ENCODE peak calls at places on chromosome 13, in four cellular contexts. One of them, this sample, is unnamed.

GRCh38 chr13:112821340-112822055 is 131.7 kb downstream of the ATP11A start:
- DNase-seq in HT1080: no peak
- DNase-seq in cerebellar nuclear complex: no peak
- DNase-seq in nucleus accumbens: no peak
- DNase-seq in this sample: no peak

GRCh38 chr13:52845334-52845761 is 3.1 kb downstream of the PCDH8 start:
- DNase-seq in cerebellar nuclear complex: no peak
- DNase-seq in HT1080: no peak
- DNase-seq in nucleus accumbens: no peak
- DNase-seq in this sample: no peak

GRCh38 chr13:71798723-71799122 is 68.3 kb downstream of the DACH1 start:
- DNase-seq in HT1080: no peak
- DNase-seq in nucleus accumbens: no peak
- DNase-seq in cerebellar nuclear complex: no peak
- DNase-seq in this sample: no peak

GRCh38 chr13:60482012-60482411 is 85.0 kb downstream of the TDRD3 start:
- DNase-seq in cerebellar nuclear complex: no peak
- DNase-seq in HT1080: no peak
- DNase-seq in nucleus accumbens: no peak
- DNase-seq in this sample: no peak

GRCh38 chr13:109694972-109695371 is 91.4 kb downstream of the IRS2 start:
- DNase-seq in HT1080: no peak
- DNase-seq in cerebellar nuclear complex: no peak
- DNase-seq in nucleus accumbens: no peak
- DNase-seq in this sample: no peak

GRCh38 chr13:63351533-63351932 is 1935.9 kb upstream of the PCDH20 start:
- DNase-seq in HT1080: peak; percentile 10
- DNase-seq in nucleus accumbens: no peak
- DNase-seq in cerebellar nuclear complex: no peak
- DNase-seq in this sample: no peak

GRCh38 chr13:41668130-41668757 is 210.9 kb downstream of the RGCC start:
- DNase-seq in nucleus accumbens: peak; percentile 77
- DNase-seq in HT1080: peak; percentile 86
- DNase-seq in cerebellar nuclear complex: peak; percentile 72
- DNase-seq in this sample: no peak

GRCh38 chr13:113809934-113810333 is 50.9 kb downstream of the TMEM255B start:
- DNase-seq in nucleus accumbens: no peak
- DNase-seq in HT1080: no peak
- DNase-seq in cerebellar nuclear complex: no peak
- DNase-seq in this sample: no peak

GRCh38 chr13:47298506-47298905 is 401.7 kb upstream of the HTR2A start:
- DNase-seq in nucleus accumbens: no peak
- DNase-seq in cerebellar nuclear complex: no peak
- DNase-seq in HT1080: peak; percentile 83
- DNase-seq in this sample: no peak

GRCh38 chr13:44508562-44509062 is 67.5 kb downstream of the TSC22D1 start:
- DNase-seq in nucleus accumbens: no peak
- DNase-seq in cerebellar nuclear complex: no peak
- DNase-seq in HT1080: no peak
- DNase-seq in this sample: no peak

GRCh38 chr13:20369886-20370361 is 137.8 kb upstream of the GJB6 start:
- DNase-seq in cerebellar nuclear complex: no peak
- DNase-seq in HT1080: no peak
- DNase-seq in nucleus accumbens: no peak
- DNase-seq in this sample: no peak

GRCh38 chr13:35648109-35648508 is 171.6 kb upstream of the MAB21L1 start:
- DNase-seq in cerebellar nuclear complex: no peak
- DNase-seq in nucleus accumbens: no peak
- DNase-seq in HT1080: no peak
- DNase-seq in this sample: no peak

GRCh38 chr13:40476175-40476958 is 190.1 kb downstream of the FOXO1 start:
- DNase-seq in HT1080: peak; percentile 28
- DNase-seq in cerebellar nuclear complex: no peak
- DNase-seq in nucleus accumbens: no peak
- DNase-seq in this sample: no peak

GRCh38 chr13:42246541-42246940 is 25.4 kb upstream of the AKAP11 start:
- DNase-seq in nucleus accumbens: peak; percentile 26
- DNase-seq in HT1080: no peak
- DNase-seq in cerebellar nuclear complex: no peak
- DNase-seq in this sample: no peak

GRCh38 chr13:111903143-111903542 is 163.8 kb upstream of the SOX1 start:
- DNase-seq in nucleus accumbens: no peak
- DNase-seq in cerebellar nuclear complex: no peak
- DNase-seq in HT1080: no peak
- DNase-seq in this sample: no peak

GRCh38 chr13:46593403-46593802 is 40.4 kb downstream of the LRCH1 start:
- DNase-seq in nucleus accumbens: no peak
- DNase-seq in cerebellar nuclear complex: no peak
- DNase-seq in HT1080: no peak
- DNase-seq in this sample: peak; percentile 26

This sample was measured in T-helper 22 cell.